ENCODE peak calls at places on chromosomes 12 and 14, in nine cellular contexts. X is breast epithelium; J is ascending aorta; P is ovary; K is CD8-positive, alpha-beta T cell; F is HCT116; T is transverse colon; W is left ventricle myocardium inferior; G is stomach. D is an unnamed sample.
A peak's percentile ranks its signal among the peaks of the same experiment; 100 is the strongest.

GRCh38 chr12:63150255-63151060 is 543 bp downstream of the AVPR1A start:
- DNase-seq in W (peak; percentile 23), J (peak; percentile 60), X (no peak), G (no peak), K (no peak), F (no peak), T (no peak), P (no peak), D (peak; percentile 46)

GRCh38 chr14:63909984-63910383 is 57.2 kb downstream of the SYNE2 start:
- DNase-seq in W (no peak), T (no peak), X (no peak), J (no peak), K (no peak), F (no peak), G (no peak), P (no peak), D (no peak)

GRCh38 chr12:57475271-57476161 is 4.2 kb downstream of the ARHGAP9 start:
- DNase-seq in K (no peak), G (no peak), X (no peak), T (no peak), F (no peak), P (no peak), J (no peak), W (no peak), D (peak; percentile 28)

GRCh38 chr12:88578821-88579518 is 1.3 kb downstream of the KITLG start:
- DNase-seq in X (no peak), K (no peak), J (no peak), P (no peak), W (no peak), T (peak; percentile 43), F (no peak), G (no peak), D (no peak)

GRCh38 chr12:13085968-13086686 is 17.3 kb downstream of the GSG1 start:
- DNase-seq in G (no peak), W (no peak), F (no peak), J (no peak), T (no peak), X (no peak), P (no peak), K (no peak), D (no peak)

GRCh38 chr14:79496701-79497100 is 714.6 kb downstream of the DIO2 start:
- DNase-seq in K (no peak), J (no peak), W (no peak), F (no peak), X (no peak), P (no peak), T (no peak), G (no peak), D (no peak)

GRCh38 chr14:90301580-90302181 is 30.1 kb downstream of the NRDE2 start:
- DNase-seq in G (no peak), W (no peak), F (no peak), J (no peak), K (no peak), P (no peak), X (no peak), T (no peak), D (no peak)

GRCh38 chr12:21502872-21503271 is 1.3 kb downstream of the GOLT1B start:
- DNase-seq in F (no peak), K (no peak), T (no peak), P (no peak), W (no peak), X (no peak), G (no peak), J (no peak), D (no peak)

GRCh38 chr12:71958457-71958856 is 19.8 kb downstream of the TPH2 start:
- DNase-seq in T (no peak), W (no peak), K (no peak), P (no peak), F (no peak), J (no peak), G (no peak), X (no peak), D (no peak)

GRCh38 chr12:107807471-107808150 is 33.1 kb downstream of the ASCL4 start:
- DNase-seq in J (no peak), W (no peak), G (no peak), P (no peak), T (no peak), X (no peak), K (no peak), F (no peak), D (no peak)

GRCh38 chr12:8034802-8035201 is 2.3 kb downstream of the FOXJ2 start:
- DNase-seq in J (no peak), W (no peak), X (no peak), F (no peak), K (no peak), T (no peak), P (no peak), G (no peak), D (no peak)

GRCh38 chr14:76968621-76969063 is 59.9 kb downstream of the IRF2BPL start:
- DNase-seq in K (no peak), F (no peak), W (no peak), X (no peak), G (peak; percentile 47), J (no peak), T (no peak), P (no peak), D (no peak)

GRCh38 chr12:25872137-25872536 is 86.3 kb upstream of the RASSF8 start:
- DNase-seq in G (no peak), X (no peak), J (no peak), K (no peak), F (no peak), P (no peak), T (no peak), W (no peak), D (no peak)

GRCh38 chr12:31989987-31990386 is 30.8 kb downstream of the RESF1 start:
- DNase-seq in G (no peak), W (no peak), P (no peak), T (no peak), J (no peak), X (no peak), K (no peak), F (no peak), D (no peak)

GRCh38 chr12:104337030-104337558 is 33.6 kb downstream of the EID3 start:
- DNase-seq in F (no peak), J (no peak), K (no peak), G (no peak), X (no peak), P (no peak), W (no peak), T (no peak), D (no peak)

GRCh38 chr12:89528434-89528833 is 2.6 kb upstream of the POC1B start:
- DNase-seq in W (no peak), J (no peak), F (no peak), G (no peak), X (no peak), P (no peak), K (no peak), T (no peak), D (no peak)

GRCh38 chr12:70609203-70609602 is 28.0 kb downstream of the PTPRB start:
- DNase-seq in G (no peak), W (no peak), X (no peak), P (no peak), T (no peak), F (no peak), K (no peak), J (no peak), D (no peak)

GRCh38 chr12:64323476-64324225 is 66.9 kb downstream of the C12orf56 start:
- DNase-seq in X (no peak), W (no peak), T (no peak), K (no peak), J (no peak), G (no peak), P (no peak), F (no peak), D (no peak)

GRCh38 chr14:65282909-65283253 is 129.6 kb upstream of the FUT8 start:
- DNase-seq in G (no peak), F (no peak), T (no peak), W (no peak), X (no peak), K (no peak), P (no peak), J (no peak), D (no peak)
- H3K4me1 ChIP-seq in G (peaks cover 70% of the 10 kb centered on the region), F (peaks cover 11% of the 10 kb centered on the region), T (no peaks in the 10 kb centered on the region), W (peaks cover 15% of the 10 kb centered on the region), X (no peaks in the 10 kb centered on the region), K (peaks cover 38% of the 10 kb centered on the region), P (peaks cover 7% of the 10 kb centered on the region), J (no peaks in the 10 kb centered on the region), D (no peaks in the 10 kb centered on the region)

DNA sequence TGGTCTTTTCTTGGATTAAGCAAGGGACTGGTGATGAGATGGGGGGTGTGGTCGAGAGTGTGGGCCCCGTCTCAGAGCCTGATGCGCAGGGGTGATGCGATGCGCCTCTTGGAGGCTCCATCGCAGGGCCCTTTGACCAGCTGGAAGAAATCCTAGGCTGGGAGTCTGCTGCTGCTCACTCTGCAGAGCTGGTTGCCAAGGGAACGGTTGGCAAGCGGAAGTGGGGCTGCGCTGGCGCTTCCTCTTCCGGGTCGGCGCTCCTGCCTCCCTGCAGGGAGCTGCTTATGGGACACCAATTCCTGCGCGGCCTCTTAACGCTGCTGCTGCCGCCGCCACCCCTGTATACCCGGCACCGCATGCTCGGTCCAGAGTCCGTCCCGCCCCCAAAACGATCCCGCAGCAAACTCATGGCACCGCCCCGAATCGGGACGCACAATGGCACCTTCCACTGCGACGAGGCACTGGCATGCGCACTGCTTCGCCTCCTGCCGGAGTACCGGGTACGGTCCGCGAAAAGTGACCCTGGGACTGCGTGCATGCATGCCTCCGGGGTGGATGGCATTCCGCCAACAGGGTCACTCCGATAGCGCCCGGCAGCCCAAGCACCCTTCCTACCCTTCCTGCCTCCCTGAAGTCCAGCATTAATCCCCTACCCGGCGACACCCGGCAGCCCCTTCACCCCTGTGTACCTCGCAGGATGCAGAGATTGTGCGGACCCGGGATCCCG is at the start of gene MYG1:
- DNase-seq in T (peak; percentile 90), X (peak; percentile 67), W (peak; percentile 84), F (peak; percentile 80), K (peak; percentile 57), P (peak; percentile 88), J (peak; percentile 90), G (peak; percentile 89), D (peak; percentile 81)
- TF ChIP-seq CTCF in T (peak; percentile 25), X (peak; percentile 31), W (peak; percentile 36), F (no peak), K (peak; percentile 29), P (no peak), J (no peak), G (peak; percentile 43), D (no peak)

DNA sequence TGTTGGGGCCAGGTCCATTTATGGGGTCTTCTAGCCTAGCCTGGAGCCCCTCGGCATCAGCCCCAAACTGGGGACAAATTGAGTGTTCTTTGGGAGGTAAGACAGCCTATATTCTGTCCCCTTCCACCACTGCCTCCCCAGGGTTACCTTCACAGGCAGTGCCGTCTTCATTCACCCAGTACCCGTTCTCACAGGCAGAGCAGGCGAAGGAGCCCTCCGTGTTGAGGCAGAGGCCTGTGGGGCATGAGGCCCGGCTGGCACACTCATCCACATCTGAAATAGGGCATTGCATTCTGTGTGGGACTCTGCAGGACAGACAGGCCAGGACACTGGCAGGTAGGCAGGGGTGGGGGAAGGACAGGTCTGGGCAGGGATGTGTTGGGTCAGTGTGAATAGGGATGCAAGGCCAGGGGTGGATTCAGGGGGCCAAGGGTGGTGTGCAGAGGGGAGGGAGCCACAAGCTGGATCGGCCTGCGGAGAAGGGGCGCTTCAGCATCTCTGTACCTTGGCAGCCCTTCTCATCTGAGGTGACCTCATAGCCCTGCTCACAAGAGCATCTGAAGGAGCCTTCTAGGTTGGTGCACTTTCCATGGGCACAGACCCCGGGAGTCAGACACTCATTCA is 16.1 kb downstream of the ISCA2 start:
- DNase-seq in W (no peak), F (no peak), G (no peak), K (no peak), T (no peak), P (no peak), J (no peak), X (no peak), D (no peak)
- H3K4me1 ChIP-seq in W (peaks cover 5% of the 10 kb centered on the region), F (peaks cover 20% of the 10 kb centered on the region), G (peaks cover 7% of the 10 kb centered on the region), K (peaks cover 5% of the 10 kb centered on the region), T (no peaks in the 10 kb centered on the region), P (peaks cover 2% of the 10 kb centered on the region), J (peaks cover 39% of the 10 kb centered on the region), X (peaks cover 5% of the 10 kb centered on the region), D (peaks cover 18% of the 10 kb centered on the region)

GRCh38 chr12:48924617-48925217 is 575 bp downstream of the FKBP11 start:
- DNase-seq in F (no peak), W (peak; percentile 20), P (peak; percentile 52), K (peak; percentile 69), X (peak; percentile 49), J (peak; percentile 71), T (peak; percentile 72), G (peak; percentile 66), D (peak; percentile 73)
- TF ChIP-seq CTCF in F (no peak), W (peak; percentile 57), P (no peak), K (peak; percentile 78), X (peak; percentile 27), J (peak; percentile 60), T (peak; percentile 57), G (peak; percentile 60), D (peak; percentile 86)

D was measured in thyroid gland.